ENCODE peak calls at places on chromosomes 5 and 9, in eight cellular contexts. N is left lung; D is K562; V is psoas muscle; R is right lobe of liver; G is adrenal gland; U is effector memory CD4-positive, alpha-beta T cell; Q is HCT116. K is an unnamed sample.

GRCh38 chr5:43973318-43973717 is 370.3 kb downstream of the NNT start:
- DNase-seq in U (no peak), V (no peak), Q (no peak), G (no peak), N (no peak), R (no peak), D (no peak), K (no peak)

GRCh38 chr9:126420148-126420547 is 93.5 kb downstream of the MVB12B start:
- DNase-seq in G (no peak), N (peak; percentile 63), U (no peak), D (no peak), R (no peak), Q (no peak), V (no peak), K (no peak)

GRCh38 chr5:172488221-172488620 is 33.9 kb upstream of the SH3PXD2B start:
- DNase-seq in R (no peak), Q (no peak), D (no peak), U (no peak), G (no peak), N (no peak), V (no peak), K (no peak)

GRCh38 chr9:128123451-128124080 is 4.0 kb downstream of the PTGES2 start:
- DNase-seq in N (peak; percentile 74), U (no peak), V (peak; percentile 53), Q (no peak), D (no peak), R (peak; percentile 13), G (no peak), K (no peak)

GRCh38 chr9:130634801-130635200 is 29.6 kb upstream of the PRDM12 start:
- DNase-seq in N (peak; percentile 56), U (no peak), D (no peak), R (no peak), V (peak; percentile 23), G (no peak), Q (no peak), K (no peak)

GRCh38 chr5:96871686-96872085 is 4.6 kb upstream of the ERAP2 start:
- DNase-seq in R (no peak), Q (no peak), N (no peak), G (no peak), U (no peak), D (no peak), V (no peak), K (no peak)

GRCh38 chr9:84170521-84171141 is 169.9 kb downstream of the SLC28A3 start:
- DNase-seq in D (peak; percentile 17), G (no peak), N (no peak), U (no peak), Q (peak; percentile 81), R (peak; percentile 24), V (peak; percentile 94), K (no peak)

GRCh38 chr9:93083592-93084470 is 12.2 kb upstream of the CARD19 start:
- DNase-seq in R (no peak), N (no peak), V (no peak), Q (no peak), U (no peak), D (no peak), G (peak; percentile 14), K (no peak)

GRCh38 chr5:40991168-40991980 is 79.8 kb downstream of the MROH2B start:
- DNase-seq in V (no peak), R (peak; percentile 40), G (peak; percentile 36), Q (no peak), D (no peak), U (no peak), N (no peak), K (no peak)

GRCh38 chr5:40991981-40992559 is 79.1 kb downstream of the MROH2B start:
- DNase-seq in V (no peak), Q (no peak), U (no peak), D (no peak), G (no peak), R (no peak), N (no peak), K (no peak)

GRCh38 chr5:40986666-40987065 is 77.4 kb downstream of the C7 start:
- DNase-seq in Q (no peak), D (no peak), U (no peak), G (no peak), N (no peak), V (no peak), R (no peak), K (no peak)

GRCh38 chr5:40987349-40987748 is 78.1 kb downstream of the C7 start:
- DNase-seq in Q (no peak), V (no peak), D (no peak), N (no peak), G (no peak), R (no peak), U (no peak), K (no peak)

DNA sequence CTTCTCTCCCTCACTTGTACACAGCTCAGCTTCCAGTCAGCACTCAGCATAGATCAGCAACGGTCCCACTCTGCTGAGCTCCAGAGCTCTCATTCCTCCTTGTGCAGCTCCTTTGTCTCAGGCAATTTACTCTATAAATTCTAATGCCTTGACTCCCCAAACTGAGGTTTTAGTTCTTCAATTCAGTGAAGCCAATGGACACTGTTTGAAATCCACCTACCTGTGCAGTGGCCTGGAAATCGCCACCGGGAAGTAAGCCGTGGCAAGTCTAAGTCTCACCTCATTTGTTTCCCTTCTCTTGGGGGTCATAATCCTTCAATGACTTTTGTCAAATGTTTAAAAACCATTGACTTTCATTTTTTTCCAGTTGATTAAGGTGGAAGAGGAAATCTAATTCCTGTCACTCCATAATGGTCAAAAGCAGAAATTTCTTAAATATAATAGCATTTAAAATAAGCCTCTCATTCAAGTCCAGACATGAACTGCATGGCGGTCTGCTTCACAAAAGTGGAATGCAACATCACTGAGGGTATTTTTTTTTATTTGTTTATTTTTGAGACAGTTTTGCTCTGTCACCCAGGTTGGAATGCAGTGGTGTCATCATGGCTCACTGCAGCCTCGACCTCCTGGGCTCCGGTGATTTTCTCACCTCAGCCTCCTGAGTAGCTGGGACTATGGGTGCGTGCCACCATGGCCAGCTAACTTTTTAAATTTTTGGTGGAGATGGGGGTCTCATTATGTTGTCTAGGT is 79.6 kb downstream of the C7 start:
- DNase-seq in D (no peak), Q (no peak), G (no peak), N (no peak), R (no peak), U (no peak), V (no peak), K (no peak)
- H3K4me1 ChIP-seq in D (no peaks in the 10 kb centered on the region), Q (no peaks in the 10 kb centered on the region), G (peaks cover 18% of the 10 kb centered on the region), N (peaks cover 19% of the 10 kb centered on the region), R (no peaks in the 10 kb centered on the region), U (no peaks in the 10 kb centered on the region), V (no peaks in the 10 kb centered on the region), K (no peaks in the 10 kb centered on the region)

DNA sequence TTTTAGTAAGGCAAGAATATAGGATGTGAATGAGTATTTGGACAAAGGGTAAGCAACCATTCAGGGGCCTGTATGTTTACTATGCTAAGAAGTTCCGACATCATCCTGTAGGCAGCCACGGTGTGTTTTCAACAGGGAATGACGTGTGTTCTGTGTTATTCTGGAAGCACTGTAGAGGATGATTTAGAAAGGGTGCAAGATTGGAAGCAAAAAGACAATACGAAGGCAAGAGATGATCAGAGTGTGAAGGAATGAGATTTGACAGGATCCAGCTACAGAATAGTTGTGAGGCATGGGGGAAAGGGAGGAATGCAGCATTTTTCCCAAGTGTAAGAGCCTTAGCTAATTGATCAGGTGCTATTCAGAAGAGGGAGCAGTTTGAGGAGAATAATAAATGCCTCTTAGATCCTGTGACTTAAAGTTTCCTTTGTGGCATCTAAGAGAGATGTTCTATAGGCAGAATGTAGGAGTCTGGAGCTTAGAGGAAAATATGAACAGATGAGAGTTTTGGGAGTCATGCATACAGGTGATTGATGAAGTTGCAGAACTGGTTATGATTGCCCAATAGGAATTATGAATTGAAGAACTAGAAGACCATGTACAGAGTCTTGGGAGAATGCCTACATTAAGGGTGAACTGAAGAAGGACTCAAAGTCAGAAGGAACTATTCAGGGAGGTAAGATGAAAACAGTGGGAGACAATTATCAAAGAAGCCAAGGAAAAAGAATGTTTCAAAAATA is 2.5 kb downstream of the SMC5 start:
- DNase-seq in U (no peak), R (no peak), G (no peak), V (no peak), D (no peak), N (no peak), Q (no peak), K (no peak)
- H3K4me3 ChIP-seq in U (peak overlapping the region; percentile 71), R (no peak overlapping the region), G (no peak overlapping the region), V (peak overlapping the region; percentile 8), D (no peak overlapping the region), N (no peak overlapping the region), Q (no peak overlapping the region), K (peak overlapping the region; percentile 85)

DNA sequence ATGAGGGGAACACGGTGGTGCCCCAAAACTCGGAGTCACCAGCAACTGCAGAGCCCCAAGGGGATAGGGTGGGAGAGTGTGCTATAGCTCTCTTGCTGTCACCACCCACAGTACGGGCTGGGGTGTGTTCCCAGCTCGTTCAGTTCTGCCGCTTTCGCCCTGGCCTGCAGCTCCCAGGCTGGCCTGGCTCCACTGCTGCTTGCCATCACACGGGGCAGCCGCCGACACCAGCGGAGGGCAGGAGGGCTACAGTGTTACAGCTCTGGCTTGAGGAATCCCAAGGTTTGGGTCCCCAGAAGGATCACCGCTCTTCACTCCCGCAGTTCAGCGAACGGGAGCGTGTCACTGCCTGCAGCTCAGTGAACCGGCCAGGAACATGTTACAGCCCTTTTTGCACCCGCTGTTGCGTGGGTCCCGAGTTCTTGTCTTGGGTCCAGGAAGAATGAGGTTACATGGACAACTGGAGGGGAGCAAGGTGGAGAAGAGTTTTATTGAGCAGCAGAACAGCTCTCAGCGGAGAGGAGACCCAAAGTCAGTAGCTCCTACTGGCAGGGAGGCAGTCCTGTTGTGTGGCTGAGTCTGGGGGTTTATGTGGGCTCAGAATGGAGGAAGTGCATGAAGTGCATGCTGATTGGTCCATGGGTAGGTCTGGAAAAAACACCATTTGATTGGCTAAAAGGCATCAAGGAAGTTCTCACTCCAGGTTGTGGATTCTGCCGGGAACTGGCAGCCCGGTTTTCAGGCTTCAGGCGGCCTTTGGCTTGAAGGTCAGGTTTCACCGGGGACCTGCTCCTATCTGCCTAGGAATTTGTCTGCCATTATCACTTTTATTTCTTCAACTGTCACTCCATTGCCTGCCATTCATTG is 113.4 kb downstream of the EHMT1 start:
- DNase-seq in D (no peak), R (no peak), U (no peak), Q (no peak), G (no peak), N (no peak), V (no peak), K (no peak)
- H3K9me3 ChIP-seq in D (peaks cover 18% of the 10 kb centered on the region), R (no peaks in the 10 kb centered on the region), U (no peaks in the 10 kb centered on the region), Q (peaks cover 5% of the 10 kb centered on the region), G (no peaks in the 10 kb centered on the region), N (peaks cover 15% of the 10 kb centered on the region), V (peaks cover 7% of the 10 kb centered on the region), K (peaks cover 19% of the 10 kb centered on the region)

GRCh38 chr5:67164856-67165523 is 31.6 kb downstream of the CD180 start:
- DNase-seq in G (no peak), R (no peak), N (peak; percentile 65), Q (no peak), V (no peak), D (no peak), U (no peak), K (no peak)

GRCh38 chr5:67163863-67164595 is 32.6 kb downstream of the CD180 start:
- DNase-seq in G (no peak), N (peak; percentile 79), R (no peak), D (no peak), V (peak; percentile 51), U (no peak), Q (no peak), K (no peak)

GRCh38 chr5:67166886-67167285 is 29.7 kb downstream of the CD180 start:
- DNase-seq in R (no peak), G (no peak), V (peak; percentile 48), Q (no peak), U (no peak), D (no peak), N (no peak), K (no peak)

GRCh38 chr5:67165524-67166459 is 30.8 kb downstream of the CD180 start:
- DNase-seq in D (peak; percentile 22), G (peak; percentile 84), Q (peak; percentile 73), N (peak; percentile 95), R (peak; percentile 82), U (peak; percentile 55), V (peak; percentile 90), K (peak; percentile 61)

DNA sequence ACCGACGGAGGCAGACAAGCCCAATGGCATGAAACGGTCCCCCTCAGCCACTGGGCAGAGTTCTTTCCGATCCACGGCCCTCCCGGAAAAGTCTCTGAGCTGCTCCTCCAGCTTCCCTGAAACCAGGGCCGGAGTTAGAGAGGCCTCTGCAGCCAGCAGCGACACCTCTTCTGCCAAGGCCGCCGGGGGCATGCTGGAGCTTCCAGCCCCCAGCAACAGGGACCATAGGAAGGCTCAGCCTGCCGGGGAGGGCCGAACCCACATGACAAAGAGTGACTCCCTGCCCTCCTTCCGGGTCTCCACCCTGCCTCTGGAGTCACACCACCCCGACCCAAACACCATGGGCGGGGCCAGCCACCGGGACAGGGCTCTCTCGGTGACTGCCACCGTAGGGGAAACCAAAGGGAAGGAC is 30.1 kb downstream of the CD180 start:
- DNase-seq in Q (peak; percentile 7), G (peak; percentile 45), R (peak; percentile 72), U (peak; percentile 54), V (peak; percentile 70), D (no peak), N (peak; percentile 91), K (peak; percentile 56)
- H3K4me1 ChIP-seq in Q (peaks cover 17% of the 10 kb centered on the region), G (peaks cover 11% of the 10 kb centered on the region), R (no peaks in the 10 kb centered on the region), U (peaks cover 55% of the 10 kb centered on the region), V (no peaks in the 10 kb centered on the region), D (peaks cover 13% of the 10 kb centered on the region), N (peaks cover 6% of the 10 kb centered on the region), K (peaks cover 79% of the 10 kb centered on the region)